ENCODE peak calls at places on chromosomes 12 and 14, in five cellular contexts. One of them, this sample, is unnamed.
A peak's percentile ranks its signal among the peaks of the same experiment; 100 is the strongest.

GRCh38 chr14:99574099-99574880 is 29.7 kb downstream of the CCDC85C start:
- DNase-seq in CD14-positive monocyte: no peak
- DNase-seq in stimulated activated CD4-positive, alpha-beta T cell treated with anti-CD3 and anti-CD28 coated beads, Interleukin-15, amount 100 ng/mL, for 1 hour: no peak
- DNase-seq in GM20000: no peak
- DNase-seq in NCI-H69: peak; percentile 98
- DNase-seq in this sample: no peak

GRCh38 chr12:88472248-88472647 is 108.0 kb downstream of the KITLG start:
- DNase-seq in stimulated activated CD4-positive, alpha-beta T cell treated with anti-CD3 and anti-CD28 coated beads, Interleukin-15, amount 100 ng/mL, for 1 hour: no peak
- DNase-seq in NCI-H69: peak; percentile 80
- DNase-seq in GM20000: no peak
- DNase-seq in CD14-positive monocyte: no peak
- DNase-seq in this sample: no peak

GRCh38 chr14:35879654-35880249 is 53.6 kb downstream of the BRMS1L start:
- DNase-seq in stimulated activated CD4-positive, alpha-beta T cell treated with anti-CD3 and anti-CD28 coated beads, Interleukin-15, amount 100 ng/mL, for 1 hour: no peak
- DNase-seq in CD14-positive monocyte: no peak
- DNase-seq in GM20000: peak; percentile 51
- DNase-seq in NCI-H69: peak; percentile 78
- DNase-seq in this sample: no peak

GRCh38 chr12:69900720-69901131 is 75.7 kb downstream of the MYRFL start:
- DNase-seq in stimulated activated CD4-positive, alpha-beta T cell treated with anti-CD3 and anti-CD28 coated beads, Interleukin-15, amount 100 ng/mL, for 1 hour: peak; percentile 5
- DNase-seq in CD14-positive monocyte: peak; percentile 49
- DNase-seq in GM20000: peak; percentile 32
- DNase-seq in NCI-H69: peak; percentile 90
- DNase-seq in this sample: no peak

GRCh38 chr12:106144847-106145246 is 6.1 kb upstream of the NUAK1 start:
- DNase-seq in CD14-positive monocyte: no peak
- DNase-seq in stimulated activated CD4-positive, alpha-beta T cell treated with anti-CD3 and anti-CD28 coated beads, Interleukin-15, amount 100 ng/mL, for 1 hour: no peak
- DNase-seq in NCI-H69: no peak
- DNase-seq in GM20000: peak; percentile 59
- DNase-seq in this sample: no peak

GRCh38 chr14:60161176-60162107 is 3.8 kb downstream of the DHRS7 start:
- DNase-seq in stimulated activated CD4-positive, alpha-beta T cell treated with anti-CD3 and anti-CD28 coated beads, Interleukin-15, amount 100 ng/mL, for 1 hour: no peak
- DNase-seq in GM20000: no peak
- DNase-seq in CD14-positive monocyte: peak; percentile 68
- DNase-seq in NCI-H69: peak; percentile 93
- DNase-seq in this sample: no peak

GRCh38 chr14:54261283-54261682 is 135.5 kb upstream of the CDKN3 start:
- DNase-seq in stimulated activated CD4-positive, alpha-beta T cell treated with anti-CD3 and anti-CD28 coated beads, Interleukin-15, amount 100 ng/mL, for 1 hour: no peak
- DNase-seq in GM20000: no peak
- DNase-seq in CD14-positive monocyte: no peak
- DNase-seq in NCI-H69: peak; percentile 62
- DNase-seq in this sample: no peak

GRCh38 chr12:1059162-1059561 is 68.1 kb downstream of the ERC1 start:
- DNase-seq in CD14-positive monocyte: no peak
- DNase-seq in NCI-H69: no peak
- DNase-seq in stimulated activated CD4-positive, alpha-beta T cell treated with anti-CD3 and anti-CD28 coated beads, Interleukin-15, amount 100 ng/mL, for 1 hour: no peak
- DNase-seq in GM20000: no peak
- DNase-seq in this sample: no peak

GRCh38 chr12:84661732-84662326 is 250.8 kb downstream of the SLC6A15 start:
- DNase-seq in CD14-positive monocyte: no peak
- DNase-seq in GM20000: no peak
- DNase-seq in NCI-H69: no peak
- DNase-seq in stimulated activated CD4-positive, alpha-beta T cell treated with anti-CD3 and anti-CD28 coated beads, Interleukin-15, amount 100 ng/mL, for 1 hour: no peak
- DNase-seq in this sample: no peak

GRCh38 chr12:111453071-111453989 is 47.6 kb downstream of the SH2B3 start:
- DNase-seq in CD14-positive monocyte: no peak
- DNase-seq in NCI-H69: no peak
- DNase-seq in GM20000: no peak
- DNase-seq in stimulated activated CD4-positive, alpha-beta T cell treated with anti-CD3 and anti-CD28 coated beads, Interleukin-15, amount 100 ng/mL, for 1 hour: no peak
- DNase-seq in this sample: no peak

GRCh38 chr14:49770212-49770817 is 2.4 kb downstream of the KLHDC2 start:
- DNase-seq in stimulated activated CD4-positive, alpha-beta T cell treated with anti-CD3 and anti-CD28 coated beads, Interleukin-15, amount 100 ng/mL, for 1 hour: no peak
- DNase-seq in NCI-H69: peak; percentile 47
- DNase-seq in GM20000: no peak
- DNase-seq in CD14-positive monocyte: no peak
- DNase-seq in this sample: no peak

GRCh38 chr14:92385561-92385960 is 62.6 kb downstream of the SLC24A4 start:
- DNase-seq in stimulated activated CD4-positive, alpha-beta T cell treated with anti-CD3 and anti-CD28 coated beads, Interleukin-15, amount 100 ng/mL, for 1 hour: no peak
- DNase-seq in CD14-positive monocyte: no peak
- DNase-seq in GM20000: no peak
- DNase-seq in NCI-H69: peak; percentile 11
- DNase-seq in this sample: no peak

GRCh38 chr14:105865266-105865903 is 339.0 kb downstream of the TMEM121 start:
- DNase-seq in stimulated activated CD4-positive, alpha-beta T cell treated with anti-CD3 and anti-CD28 coated beads, Interleukin-15, amount 100 ng/mL, for 1 hour: no peak
- DNase-seq in CD14-positive monocyte: peak; percentile 27
- DNase-seq in NCI-H69: peak; percentile 75
- DNase-seq in GM20000: no peak
- DNase-seq in this sample: no peak

GRCh38 chr12:50024227-50024626 is 1.1 kb downstream of the RACGAP1 start:
- DNase-seq in CD14-positive monocyte: no peak
- DNase-seq in stimulated activated CD4-positive, alpha-beta T cell treated with anti-CD3 and anti-CD28 coated beads, Interleukin-15, amount 100 ng/mL, for 1 hour: no peak
- DNase-seq in NCI-H69: no peak
- DNase-seq in GM20000: no peak
- DNase-seq in this sample: no peak

GRCh38 chr12:3968523-3968922 is 95.3 kb upstream of the PARP11 start:
- DNase-seq in NCI-H69: no peak
- DNase-seq in GM20000: no peak
- DNase-seq in stimulated activated CD4-positive, alpha-beta T cell treated with anti-CD3 and anti-CD28 coated beads, Interleukin-15, amount 100 ng/mL, for 1 hour: no peak
- DNase-seq in CD14-positive monocyte: no peak
- DNase-seq in this sample: no peak

GRCh38 chr12:87155616-87156015 is 873.6 kb downstream of the C12orf50 start:
- DNase-seq in NCI-H69: peak; percentile 17
- DNase-seq in stimulated activated CD4-positive, alpha-beta T cell treated with anti-CD3 and anti-CD28 coated beads, Interleukin-15, amount 100 ng/mL, for 1 hour: no peak
- DNase-seq in GM20000: no peak
- DNase-seq in CD14-positive monocyte: no peak
- DNase-seq in this sample: no peak

GRCh38 chr14:38941485-38941884 is 161.6 kb downstream of the SEC23A start:
- DNase-seq in GM20000: no peak
- DNase-seq in NCI-H69: peak; percentile 8
- DNase-seq in CD14-positive monocyte: no peak
- DNase-seq in stimulated activated CD4-positive, alpha-beta T cell treated with anti-CD3 and anti-CD28 coated beads, Interleukin-15, amount 100 ng/mL, for 1 hour: no peak
- DNase-seq in this sample: no peak

GRCh38 chr12:122725452-122725851 is 5.2 kb downstream of the HCAR1 start:
- DNase-seq in CD14-positive monocyte: no peak
- DNase-seq in NCI-H69: no peak
- DNase-seq in stimulated activated CD4-positive, alpha-beta T cell treated with anti-CD3 and anti-CD28 coated beads, Interleukin-15, amount 100 ng/mL, for 1 hour: no peak
- DNase-seq in GM20000: no peak
- DNase-seq in this sample: no peak

GRCh38 chr12:3135522-3136461 is 58.6 kb downstream of the TSPAN9 start:
- DNase-seq in NCI-H69: peak; percentile 81
- DNase-seq in stimulated activated CD4-positive, alpha-beta T cell treated with anti-CD3 and anti-CD28 coated beads, Interleukin-15, amount 100 ng/mL, for 1 hour: no peak
- DNase-seq in CD14-positive monocyte: no peak
- DNase-seq in GM20000: peak; percentile 85
- DNase-seq in this sample: no peak

GRCh38 chr14:101854366-101854765 is 92.9 kb downstream of the PPP2R5C start:
- DNase-seq in GM20000: no peak
- DNase-seq in stimulated activated CD4-positive, alpha-beta T cell treated with anti-CD3 and anti-CD28 coated beads, Interleukin-15, amount 100 ng/mL, for 1 hour: no peak
- DNase-seq in NCI-H69: no peak
- DNase-seq in CD14-positive monocyte: peak; percentile 78
- DNase-seq in this sample: no peak

GRCh38 chr12:110371408-110372055 is 32.0 kb downstream of the ANAPC7 start:
- DNase-seq in CD14-positive monocyte: no peak
- DNase-seq in stimulated activated CD4-positive, alpha-beta T cell treated with anti-CD3 and anti-CD28 coated beads, Interleukin-15, amount 100 ng/mL, for 1 hour: no peak
- DNase-seq in GM20000: peak; percentile 73
- DNase-seq in NCI-H69: peak; percentile 53
- DNase-seq in this sample: no peak

GRCh38 chr12:120077260-120077659 is 39.3 kb downstream of the RAB35 start:
- DNase-seq in stimulated activated CD4-positive, alpha-beta T cell treated with anti-CD3 and anti-CD28 coated beads, Interleukin-15, amount 100 ng/mL, for 1 hour: no peak
- DNase-seq in NCI-H69: no peak
- DNase-seq in CD14-positive monocyte: no peak
- DNase-seq in GM20000: no peak
- DNase-seq in this sample: no peak

GRCh38 chr14:22901799-22902198 is 17.1 kb downstream of the RBM23 start:
- DNase-seq in stimulated activated CD4-positive, alpha-beta T cell treated with anti-CD3 and anti-CD28 coated beads, Interleukin-15, amount 100 ng/mL, for 1 hour: no peak
- DNase-seq in CD14-positive monocyte: no peak
- DNase-seq in GM20000: no peak
- DNase-seq in NCI-H69: no peak
- DNase-seq in this sample: no peak

GRCh38 chr12:89016970-89017778 is 335.1 kb downstream of the DUSP6 start:
- DNase-seq in GM20000: peak; percentile 32
- DNase-seq in NCI-H69: peak; percentile 85
- DNase-seq in stimulated activated CD4-positive, alpha-beta T cell treated with anti-CD3 and anti-CD28 coated beads, Interleukin-15, amount 100 ng/mL, for 1 hour: no peak
- DNase-seq in CD14-positive monocyte: no peak
- DNase-seq in this sample: peak; percentile 31

GRCh38 chr12:753401-754237 is 1.2 kb downstream of the WNK1 start:
- DNase-seq in GM20000: peak; percentile 51
- DNase-seq in CD14-positive monocyte: peak; percentile 56
- DNase-seq in NCI-H69: no peak
- DNase-seq in stimulated activated CD4-positive, alpha-beta T cell treated with anti-CD3 and anti-CD28 coated beads, Interleukin-15, amount 100 ng/mL, for 1 hour: peak; percentile 11
- DNase-seq in this sample: no peak

GRCh38 chr14:20986811-20987210 is 3.0 kb upstream of the METTL17 start:
- DNase-seq in NCI-H69: no peak
- DNase-seq in CD14-positive monocyte: no peak
- DNase-seq in GM20000: no peak
- DNase-seq in stimulated activated CD4-positive, alpha-beta T cell treated with anti-CD3 and anti-CD28 coated beads, Interleukin-15, amount 100 ng/mL, for 1 hour: no peak
- DNase-seq in this sample: no peak

GRCh38 chr12:92404921-92405320 is 259.3 kb upstream of the BTG1 start:
- DNase-seq in NCI-H69: no peak
- DNase-seq in CD14-positive monocyte: no peak
- DNase-seq in GM20000: no peak
- DNase-seq in stimulated activated CD4-positive, alpha-beta T cell treated with anti-CD3 and anti-CD28 coated beads, Interleukin-15, amount 100 ng/mL, for 1 hour: no peak
- DNase-seq in this sample: no peak

GRCh38 chr12:31906581-31907286 is 52.5 kb upstream of the RESF1 start:
- DNase-seq in stimulated activated CD4-positive, alpha-beta T cell treated with anti-CD3 and anti-CD28 coated beads, Interleukin-15, amount 100 ng/mL, for 1 hour: no peak
- DNase-seq in CD14-positive monocyte: peak; percentile 50
- DNase-seq in NCI-H69: no peak
- DNase-seq in GM20000: no peak
- DNase-seq in this sample: peak; percentile 98

GRCh38 chr14:64974563-64974962 is 2.4 kb upstream of the RAB15 start:
- DNase-seq in GM20000: no peak
- DNase-seq in NCI-H69: no peak
- DNase-seq in stimulated activated CD4-positive, alpha-beta T cell treated with anti-CD3 and anti-CD28 coated beads, Interleukin-15, amount 100 ng/mL, for 1 hour: no peak
- DNase-seq in CD14-positive monocyte: no peak
- DNase-seq in this sample: no peak

GRCh38 chr14:45972416-45972815 is 679.2 kb downstream of the RPL10L start:
- DNase-seq in CD14-positive monocyte: no peak
- DNase-seq in GM20000: no peak
- DNase-seq in stimulated activated CD4-positive, alpha-beta T cell treated with anti-CD3 and anti-CD28 coated beads, Interleukin-15, amount 100 ng/mL, for 1 hour: no peak
- DNase-seq in NCI-H69: peak; percentile 95
- DNase-seq in this sample: no peak

GRCh38 chr12:57591567-57592325 is 754 bp downstream of the PIP4K2C start:
- DNase-seq in NCI-H69: peak; percentile 56
- DNase-seq in GM20000: no peak
- DNase-seq in stimulated activated CD4-positive, alpha-beta T cell treated with anti-CD3 and anti-CD28 coated beads, Interleukin-15, amount 100 ng/mL, for 1 hour: no peak
- DNase-seq in CD14-positive monocyte: no peak
- DNase-seq in this sample: no peak

GRCh38 chr12:4562034-4562657 is at the start of gene DYRK4:
- DNase-seq in NCI-H69: peak; percentile 95
- DNase-seq in GM20000: peak; percentile 20
- DNase-seq in CD14-positive monocyte: peak; percentile 70
- DNase-seq in stimulated activated CD4-positive, alpha-beta T cell treated with anti-CD3 and anti-CD28 coated beads, Interleukin-15, amount 100 ng/mL, for 1 hour: no peak
- DNase-seq in this sample: no peak

GRCh38 chr14:73244541-73244940 is 7.2 kb downstream of the PAPLN start:
- DNase-seq in GM20000: no peak
- DNase-seq in CD14-positive monocyte: no peak
- DNase-seq in stimulated activated CD4-positive, alpha-beta T cell treated with anti-CD3 and anti-CD28 coated beads, Interleukin-15, amount 100 ng/mL, for 1 hour: no peak
- DNase-seq in NCI-H69: no peak
- DNase-seq in this sample: no peak